ENCODE peak calls at places on chromosomes 5 and 9, in seven cellular contexts. W is ovary, P is suprapubic skin, Z is HepG2, S is A549, T is tibial nerve, R is sigmoid colon. V is an unnamed sample.

GRCh38 chr5:40406426-40407211 is 273.1 kb upstream of the PTGER4 start:
- DNase-seq in W (no peak), R (no peak), P (no peak), Z (peak), S (no peak), T (no peak), V (no peak)

GRCh38 chr9:131969469-131969989 is 110.1 kb downstream of the MED27 start:
- DNase-seq in R (no peak), W (no peak), P (no peak), Z (no peak), S (no peak), T (no peak), V (no peak)

GRCh38 chr5:61578858-61579503 is 246.9 kb downstream of the ZSWIM6 start:
- DNase-seq in R (no peak), T (no peak), P (no peak), W (no peak), S (no peak), Z (no peak), V (no peak)

GRCh38 chr9:134624827-134625181 is 16.8 kb upstream of the COL5A1 start:
- DNase-seq in Z (no peak), S (peak), R (peak), T (no peak), P (peak), W (peak), V (no peak)

GRCh38 chr9:121895836-121896544 is 197.1 kb downstream of the TTLL11 start:
- DNase-seq in P (no peak), S (no peak), T (peak), R (peak), Z (peak), W (peak), V (peak)

GRCh38 chr9:5834214-5834613 is 1.3 kb upstream of the ERMP1 start:
- DNase-seq in Z (no peak), R (no peak), S (no peak), P (no peak), T (no peak), W (no peak), V (no peak)

GRCh38 chr5:3030511-3031165 is 279.2 kb upstream of the IRX2 start:
- DNase-seq in Z (no peak), W (no peak), S (no peak), P (no peak), T (no peak), R (no peak), V (no peak)

GRCh38 chr5:116650544-116650943 is 75.9 kb upstream of the SEMA6A start:
- DNase-seq in T (no peak), W (no peak), P (no peak), S (no peak), Z (no peak), R (no peak), V (no peak)

GRCh38 chr5:177600458-177601018 is 606 bp downstream of the B4GALT7 start:
- DNase-seq in P (no peak), W (no peak), R (no peak), S (no peak), T (no peak), Z (no peak), V (no peak)

DNA sequence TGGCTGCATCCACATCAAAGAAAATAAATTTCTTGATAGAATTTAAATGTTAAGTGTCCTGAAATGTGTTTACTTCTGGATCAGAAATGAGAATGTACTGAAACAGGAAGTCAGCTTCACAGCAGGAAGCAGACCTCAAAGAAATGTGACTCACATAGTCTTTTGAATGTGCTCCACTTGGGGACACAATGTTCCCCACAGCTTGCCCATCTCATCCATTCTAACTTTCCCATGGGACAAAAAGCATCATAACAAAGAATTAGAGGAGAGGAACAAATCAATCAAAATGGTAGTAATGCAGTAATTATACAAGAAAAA is 85.7 kb downstream of the GRAMD2B start:
- DNase-seq in Z (no peak), P (no peak), S (no peak), W (no peak), T (peak), R (peak), V (no peak)
- TF ChIP-seq EP300 in Z (no peak), P (no peak), S (no peak), W (peak), T (peak), R (peak), V (peak)

GRCh38 chr5:169656125-169656990 is 19.3 kb downstream of the DOCK2 start:
- DNase-seq in S (no peak), T (no peak), Z (no peak), P (no peak), R (no peak), W (no peak), V (no peak)
- TF ChIP-seq EP300 in S (no peak), T (no peak), Z (no peak), P (no peak), R (no peak), W (no peak), V (no peak)

DNA sequence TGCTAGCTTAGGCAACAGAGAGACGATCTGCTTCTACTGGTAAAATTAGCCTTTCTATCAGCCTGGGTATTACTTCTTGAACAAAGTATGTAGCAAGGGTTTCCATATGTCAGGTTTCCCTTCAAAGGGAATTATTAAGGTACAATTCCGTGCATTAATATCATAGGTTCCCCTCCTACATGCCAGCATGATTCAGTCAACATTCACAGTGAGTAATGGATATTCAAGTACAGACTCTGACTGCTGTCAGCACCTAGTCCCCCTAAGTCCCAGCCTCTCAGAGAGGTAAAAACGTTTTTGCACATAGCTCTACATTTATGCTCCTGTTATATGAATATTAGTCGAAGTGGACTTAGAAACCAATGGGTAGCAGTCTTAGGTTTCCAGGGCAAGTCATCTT is 322.4 kb upstream of the CCNG1 start:
- DNase-seq in R (no peak), S (no peak), P (no peak), W (no peak), T (no peak), Z (no peak), V (no peak)
- TF ChIP-seq EP300 in R (no peak), S (no peak), P (no peak), W (no peak), T (no peak), Z (no peak), V (no peak)

GRCh38 chr9:129597355-129598088 is 23.4 kb downstream of the C9orf50 start:
- DNase-seq in R (peak), S (peak), P (no peak), Z (peak), W (peak), T (no peak), V (peak)

GRCh38 chr9:129595323-129595741 is 25.6 kb downstream of the C9orf50 start:
- DNase-seq in Z (no peak), W (no peak), S (no peak), T (no peak), P (no peak), R (no peak), V (no peak)

GRCh38 chr9:129594632-129595031 is 26.3 kb downstream of the C9orf50 start:
- DNase-seq in P (no peak), T (no peak), Z (no peak), S (no peak), W (no peak), R (no peak), V (no peak)

GRCh38 chr9:129596541-129597328 is 24.2 kb downstream of the C9orf50 start:
- DNase-seq in T (peak), S (peak), P (no peak), R (peak), Z (peak), W (peak), V (peak)

DNA sequence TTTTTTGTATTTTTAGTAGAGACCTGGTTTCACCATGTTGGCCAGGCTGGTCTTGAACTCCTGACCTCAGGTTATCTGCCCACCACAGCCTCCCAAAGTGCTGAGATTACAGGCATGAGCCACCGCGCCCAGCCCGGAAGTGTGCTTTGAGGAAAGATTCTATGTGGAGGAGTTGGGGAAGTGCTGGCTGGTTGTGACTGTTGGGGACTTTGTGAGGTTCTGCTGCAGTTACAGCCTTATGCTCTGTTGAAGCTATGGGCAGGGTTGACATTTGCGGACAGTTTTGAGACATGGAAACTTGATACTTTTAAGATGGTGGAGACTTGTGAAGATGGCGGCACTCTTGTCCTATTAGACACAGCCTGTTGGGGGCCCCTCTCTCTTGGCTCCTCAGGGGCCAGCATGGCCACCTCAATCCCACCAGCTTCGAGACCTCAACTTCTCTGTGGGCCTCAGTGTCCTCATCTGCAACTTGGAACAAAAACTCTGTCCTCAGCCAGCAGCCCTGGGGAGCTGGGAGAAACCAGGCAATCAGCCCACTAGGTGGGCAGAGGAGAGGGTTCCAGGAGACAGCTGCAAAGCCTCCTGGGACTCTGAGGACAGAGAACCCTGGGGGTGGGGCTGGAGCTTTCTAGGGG is 24.9 kb downstream of the C9orf50 start:
- DNase-seq in P (no peak), S (no peak), W (no peak), R (no peak), T (no peak), Z (no peak), V (no peak)
- TF ChIP-seq EP300 in P (no peak), S (no peak), W (no peak), R (no peak), T (no peak), Z (no peak), V (no peak)

GRCh38 chr5:149799965-149800516 is 69.9 kb downstream of the PPARGC1B start:
- DNase-seq in R (no peak), P (no peak), T (no peak), Z (no peak), W (no peak), S (no peak), V (no peak)
- TF ChIP-seq EP300 in R (no peak), P (no peak), T (no peak), Z (no peak), W (no peak), S (no peak), V (no peak)

GRCh38 chr9:21043841-21044240 is 12.4 kb upstream of the HACD4 start:
- DNase-seq in T (no peak), R (no peak), P (no peak), S (no peak), Z (no peak), W (no peak), V (no peak)

DNA sequence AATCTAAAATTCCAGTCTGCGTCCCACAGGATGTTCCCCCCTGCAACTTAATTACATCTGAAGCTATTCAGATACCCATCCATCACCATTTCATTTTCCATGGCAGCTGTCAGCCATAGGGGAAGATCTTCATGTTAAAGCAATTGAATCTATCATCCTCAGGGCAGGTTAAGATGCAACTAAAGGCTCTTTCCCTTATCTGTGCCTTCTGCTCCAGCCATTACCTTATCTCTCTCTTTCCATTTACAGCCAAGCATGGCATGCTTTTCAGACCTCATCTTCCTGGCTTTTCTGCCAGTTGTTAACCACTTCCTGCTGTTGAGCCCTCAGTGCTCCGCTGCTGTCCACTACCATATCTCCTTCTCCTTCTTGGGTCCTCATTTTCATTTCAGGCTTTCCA is 15.9 kb upstream of the HACD4 start:
- DNase-seq in S (no peak), P (no peak), R (no peak), T (no peak), Z (no peak), W (no peak), V (no peak)
- TF ChIP-seq EP300 in S (no peak), P (no peak), R (no peak), T (no peak), Z (no peak), W (no peak), V (no peak)